ENCODE peak calls at places on chromosome 11, in four cellular contexts. C is effector memory CD8-positive, alpha-beta T cell; F is adipocyte; G is A549. N is an unnamed sample.

GRCh38 chr11:69704508-69705245 is 855 bp upstream of the FGF19 start:
- DNase-seq in C (no peak), F (peak; percentile 65), G (peak; percentile 46), N (no peak)

GRCh38 chr11:112017538-112017937 is 7.7 kb upstream of the DLAT start:
- DNase-seq in C (no peak), F (peak; percentile 48), G (no peak), N (no peak)

GRCh38 chr11:129573161-129573560 is 197.5 kb downstream of the BARX2 start:
- DNase-seq in C (no peak), F (no peak), G (no peak), N (no peak)

GRCh38 chr11:72617080-72617744 is 57.0 kb downstream of the PDE2A start:
- DNase-seq in C (no peak), F (peak; percentile 18), G (no peak), N (no peak)

GRCh38 chr11:74896311-74896710 is 52.6 kb downstream of the XRRA1 start:
- DNase-seq in C (no peak), F (no peak), G (no peak), N (no peak)

GRCh38 chr11:116033931-116034553 is 529.8 kb upstream of the CADM1 start:
- DNase-seq in C (no peak), F (no peak), G (no peak), N (no peak)

GRCh38 chr11:126115253-126115540 is 52.5 kb upstream of the CDON start:
- DNase-seq in C (no peak), F (peak; percentile 58), G (no peak), N (no peak)

GRCh38 chr11:45659031-45659817 is 6.2 kb downstream of the CHST1 start:
- DNase-seq in C (no peak), F (no peak), G (no peak), N (no peak)

GRCh38 chr11:121892863-121893262 is 223.2 kb downstream of the BLID start:
- DNase-seq in C (no peak), F (peak; percentile 69), G (no peak), N (no peak)

GRCh38 chr11:124841765-124842700 is 23.2 kb upstream of the ROBO3 start:
- DNase-seq in C (no peak), F (no peak), G (no peak), N (no peak)

GRCh38 chr11:130852589-130852988 is 63.7 kb downstream of the SNX19 start:
- DNase-seq in C (no peak), F (no peak), G (no peak), N (no peak)

GRCh38 chr11:73907191-73907590 is 30.4 kb downstream of the PAAF1 start:
- DNase-seq in C (peak; percentile 12), F (peak; percentile 8), G (peak; percentile 49), N (no peak)

GRCh38 chr11:73286240-73286810 is 14.2 kb downstream of the P2RY6 start:
- DNase-seq in C (no peak), F (no peak), G (no peak), N (no peak)

GRCh38 chr11:86795962-86796361 is 4.4 kb upstream of the PRSS23 start:
- DNase-seq in C (no peak), F (no peak), G (peak; percentile 91), N (no peak)

GRCh38 chr11:18798941-18799469 is 7.4 kb upstream of the PTPN5 start:
- DNase-seq in C (no peak), F (no peak), G (no peak), N (no peak)

GRCh38 chr11:1455032-1455762 is 31.4 kb downstream of the MOB2 start:
- DNase-seq in C (no peak), F (no peak), G (no peak), N (no peak)

GRCh38 chr11:75024764-75025211 is 36.1 kb downstream of the NEU3 start:
- DNase-seq in C (no peak), F (no peak), G (no peak), N (no peak)

GRCh38 chr11:68575025-68575665 is 109.2 kb upstream of the GAL start:
- DNase-seq in C (no peak), F (peak; percentile 12), G (no peak), N (no peak)

GRCh38 chr11:78510597-78510996 is 64.1 kb downstream of the NARS2 start:
- DNase-seq in C (no peak), F (no peak), G (no peak), N (no peak)

GRCh38 chr11:3905080-3905953 is 49.9 kb downstream of the STIM1 start:
- DNase-seq in C (peak; percentile 39), F (peak; percentile 67), G (peak; percentile 76), N (peak; percentile 77)

GRCh38 chr11:359181-359714 is 10.1 kb upstream of the B4GALNT4 start:
- DNase-seq in C (peak; percentile 43), F (no peak), G (no peak), N (no peak)

GRCh38 chr11:118544647-118545010 is 13.6 kb downstream of the TMEM25 start:
- DNase-seq in C (no peak), F (no peak), G (no peak), N (no peak)

GRCh38 chr11:18171377-18172000 is 1.1 kb upstream of the MRGPRX4 start:
- DNase-seq in C (no peak), F (peak; percentile 62), G (peak; percentile 45), N (no peak)

GRCh38 chr11:35348898-35349687 is 70.3 kb downstream of the SLC1A2 start:
- DNase-seq in C (no peak), F (no peak), G (no peak), N (no peak)

GRCh38 chr11:72280726-72281315 is 36.8 kb upstream of the PHOX2A start:
- DNase-seq in C (no peak), F (no peak), G (no peak), N (no peak)

GRCh38 chr11:112797653-112798293 is 163.4 kb upstream of the NCAM1 start:
- DNase-seq in C (peak; percentile 12), F (no peak), G (peak; percentile 12), N (no peak)